ENCODE peak calls at places on chromosomes 6 and 20, in four cellular contexts. K is sigmoid colon, J is HepG2, V is transverse colon. F is an unnamed sample.

GRCh38 chr6:167757291-167757690 is 69.4 kb upstream of the AFDN start:
- DNase-seq in J (no peak), V (no peak), K (no peak), F (peak; percentile 15)

GRCh38 chr20:33415948-33416347 is 14.6 kb upstream of the CDK5RAP1 start:
- DNase-seq in V (no peak), K (no peak), J (peak; percentile 56), F (no peak)

GRCh38 chr20:32501709-32502108 is 83.4 kb downstream of the NOL4L start:
- DNase-seq in K (no peak), V (no peak), J (no peak), F (no peak)

GRCh38 chr6:47426524-47427302 is 50.9 kb upstream of the CD2AP start:
- DNase-seq in J (no peak), K (no peak), V (no peak), F (no peak)

GRCh38 chr20:47318596-47319516 is 37.6 kb downstream of the ZMYND8 start:
- DNase-seq in J (peak; percentile 62), V (peak; percentile 78), K (peak; percentile 96), F (peak; percentile 89)

GRCh38 chr6:149608381-149608982 is 40.0 kb downstream of the KATNA1 start:
- DNase-seq in K (no peak), V (no peak), J (no peak), F (no peak)

GRCh38 chr6:133645000-133645619 is 243.8 kb upstream of the TCF21 start:
- DNase-seq in K (no peak), V (no peak), J (no peak), F (no peak)

GRCh38 chr6:69820438-69820837 is 23.6 kb upstream of the LMBRD1 start:
- DNase-seq in V (no peak), J (no peak), K (no peak), F (no peak)

GRCh38 chr20:1338801-1339200 is 9.9 kb upstream of the SDCBP2 start:
- DNase-seq in V (no peak), K (no peak), J (no peak), F (peak; percentile 31)

GRCh38 chr20:48301189-48301588 is 515.9 kb upstream of the SULF2 start:
- DNase-seq in J (peak; percentile 45), V (no peak), K (no peak), F (no peak)

GRCh38 chr6:47175656-47176055 is 133.5 kb upstream of the ADGRF1 start:
- DNase-seq in J (no peak), V (no peak), K (no peak), F (no peak)

GRCh38 chr20:40578961-40579360 is 110.1 kb downstream of the MAFB start:
- DNase-seq in K (no peak), J (no peak), V (no peak), F (no peak)

GRCh38 chr6:157757430-157758403 is 65.3 kb upstream of the SNX9 start:
- DNase-seq in K (no peak), V (no peak), J (no peak), F (no peak)

GRCh38 chr20:44495802-44496481 is 20.3 kb downstream of the TTPAL start:
- DNase-seq in J (no peak), K (peak; percentile 28), V (no peak), F (no peak)

GRCh38 chr6:134035823-134036296 is 16.6 kb downstream of the SLC2A12 start:
- DNase-seq in J (peak; percentile 64), V (peak; percentile 42), K (no peak), F (no peak)

GRCh38 chr6:47464052-47464451 is 13.5 kb upstream of the CD2AP start:
- DNase-seq in J (no peak), K (no peak), V (no peak), F (no peak)

GRCh38 chr6:48542191-48542590 is 431.2 kb upstream of the PTCHD4 start:
- DNase-seq in V (no peak), K (no peak), J (no peak), F (no peak)

GRCh38 chr20:50982372-50982771 is 23.8 kb downstream of the MOCS3 start:
- DNase-seq in V (peak; percentile 67), K (no peak), J (peak; percentile 37), F (peak; percentile 86)
- TF ChIP-seq POLR2AphosphoS5 in V (no peak), K (no peak), J (no peak), F (no peak)

GRCh38 chr20:63685269-63686026 is 11.0 kb upstream of the TNFRSF6B start:
- DNase-seq in V (no peak), K (no peak), J (no peak), F (no peak)
- TF ChIP-seq POLR2AphosphoS5 in V (no peak), K (no peak), J (no peak), F (no peak)

GRCh38 chr6:33410711-33411631 is at the start of gene PHF1:
- DNase-seq in K (no peak), V (peak; percentile 84), J (no peak), F (peak; percentile 89)
- TF ChIP-seq POLR2AphosphoS5 in K (peak; percentile 82), V (no peak), J (peak; percentile 60), F (no peak)

GRCh38 chr20:62879275-62880146 is 17.9 kb upstream of the TCFL5 start:
- DNase-seq in J (no peak), K (no peak), V (no peak), F (no peak)
- TF ChIP-seq POLR2AphosphoS5 in J (no peak), K (no peak), V (no peak), F (no peak)

GRCh38 chr6:1771324-1771723 is 161.6 kb downstream of the FOXC1 start:
- DNase-seq in V (no peak), J (no peak), K (no peak), F (no peak)
- TF ChIP-seq POLR2AphosphoS5 in V (no peak), J (no peak), K (no peak), F (no peak)

DNA sequence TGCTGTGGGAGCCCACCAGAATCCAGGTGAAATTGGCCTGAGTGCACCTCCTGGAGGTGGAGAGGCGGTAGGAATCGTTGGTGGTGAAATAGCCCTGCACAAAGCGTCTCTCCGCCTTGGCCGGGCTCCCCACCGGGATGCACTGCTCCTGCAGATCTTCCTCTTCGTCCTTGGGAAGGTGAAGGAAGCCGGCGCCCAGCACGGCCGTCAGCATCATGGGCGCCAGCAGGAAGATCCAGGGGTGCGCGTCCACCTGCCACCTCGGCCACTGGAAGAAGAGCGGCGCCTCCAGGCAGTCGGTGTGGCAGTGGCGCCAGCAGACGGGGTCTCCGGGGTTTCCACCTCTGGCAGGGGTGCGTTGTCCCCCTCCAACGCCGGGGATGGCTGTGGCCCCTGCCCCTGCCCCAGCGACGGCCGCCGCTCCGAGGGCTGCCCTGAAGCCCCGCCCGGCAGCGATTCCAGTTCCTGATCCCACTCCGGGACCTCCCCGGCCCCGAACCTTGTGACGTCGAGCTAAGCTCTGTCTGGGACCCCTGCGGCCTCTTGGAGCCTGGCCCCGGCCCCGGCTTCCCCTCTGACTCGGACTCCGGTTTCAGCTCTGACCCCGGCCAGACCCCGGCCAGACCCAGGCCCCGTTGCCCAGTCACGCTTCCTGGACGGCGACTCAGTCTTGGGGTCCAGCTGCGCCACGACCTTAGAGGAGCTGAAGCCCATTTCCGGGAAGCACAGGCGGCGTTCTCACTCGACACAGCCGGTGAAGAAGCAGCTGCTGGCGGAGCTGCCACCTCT is 91.9 kb downstream of the CD164 start:
- DNase-seq in K (no peak), J (no peak), V (no peak), F (no peak)
- TF ChIP-seq POLR2AphosphoS5 in K (no peak), J (no peak), V (no peak), F (no peak)

GRCh38 chr6:30184417-30185031 is 21.2 kb downstream of the TRIM15 start:
- DNase-seq in J (no peak), V (no peak), K (no peak), F (no peak)
- TF ChIP-seq POLR2AphosphoS5 in J (no peak), V (no peak), K (no peak), F (no peak)